ENCODE peak calls at places on chromosomes 4 and X, in five cellular contexts. Y is GM06990, H is KG1, M is AG20443, J is RKO. Z is an unnamed sample.

GRCh38 chr4:44670466-44671199 is 7.6 kb upstream of the GUF1 start:
- DNase-seq in Y (no peak), H (no peak), M (no peak), J (no peak), Z (no peak)

GRCh38 chr4:55468724-55469123 is 73.0 kb downstream of the TMEM165 start:
- DNase-seq in Y (no peak), H (no peak), M (peak), J (peak), Z (no peak)

GRCh38 chrX:31272472-31272775 is 200.6 kb upstream of the FTHL17 start:
- DNase-seq in Y (no peak), H (no peak), M (no peak), J (no peak), Z (no peak)

GRCh38 chr4:65521666-65522065 is 148.6 kb downstream of the EPHA5 start:
- DNase-seq in Y (no peak), H (no peak), M (no peak), J (no peak), Z (no peak)

GRCh38 chr4:3338976-3339531 is 46.2 kb downstream of the RGS12 start:
- DNase-seq in Y (no peak), H (no peak), M (no peak), J (no peak), Z (no peak)

GRCh38 chrX:139204576-139204902 is 326.0 kb upstream of the F9 start:
- DNase-seq in Y (no peak), H (no peak), M (no peak), J (no peak), Z (no peak)

GRCh38 chr4:184400891-184401290 is 73.5 kb downstream of the IRF2 start:
- DNase-seq in Y (no peak), H (no peak), M (no peak), J (no peak), Z (no peak)

GRCh38 chr4:159593651-159594050 is 490.8 kb downstream of the RAPGEF2 start:
- DNase-seq in Y (no peak), H (no peak), M (no peak), J (no peak), Z (no peak)

GRCh38 chr4:109410776-109411175 is 22.8 kb upstream of the SEC24B start:
- DNase-seq in Y (no peak), H (no peak), M (no peak), J (no peak), Z (no peak)

GRCh38 chr4:169144061-169144600 is 126.6 kb downstream of the SH3RF1 start:
- DNase-seq in Y (no peak), H (no peak), M (no peak), J (no peak), Z (no peak)

GRCh38 chr4:138834029-138834428 is 181.6 kb upstream of the NOCT start:
- DNase-seq in Y (no peak), H (no peak), M (no peak), J (no peak), Z (no peak)

GRCh38 chr4:153467154-153467896 is 1.2 kb downstream of the TMEM131L start:
- DNase-seq in Y (peak), H (no peak), M (peak), J (peak), Z (peak)

GRCh38 chrX:22021721-22022120 is 10.4 kb upstream of the PHEX start:
- DNase-seq in Y (no peak), H (no peak), M (no peak), J (no peak), Z (no peak)

GRCh38 chrX:84339507-84340364 is 151.7 kb upstream of the RPS6KA6 start:
- DNase-seq in Y (peak), H (no peak), M (peak), J (peak), Z (no peak)

GRCh38 chr4:158861766-158862165 is 92.9 kb downstream of the FNIP2 start:
- DNase-seq in Y (no peak), H (no peak), M (no peak), J (no peak), Z (no peak)

GRCh38 chr4:86014599-86014998 is 345.3 kb downstream of the MAPK10 start:
- DNase-seq in Y (peak), H (no peak), M (no peak), J (no peak), Z (no peak)

GRCh38 chr4:25861951-25862410 is 807 bp downstream of the SEL1L3 start:
- DNase-seq in Y (peak), H (peak), M (peak), J (peak), Z (peak)

GRCh38 chr4:898869-899555 is 33.1 kb downstream of the GAK start:
- DNase-seq in Y (no peak), H (no peak), M (no peak), J (no peak), Z (no peak)

GRCh38 chrX:150416469-150416868 is 53.4 kb downstream of the MAMLD1 start:
- DNase-seq in Y (no peak), H (no peak), M (no peak), J (no peak), Z (no peak)

GRCh38 chrX:154785711-154786110 is 19.6 kb downstream of the MPP1 start:
- DNase-seq in Y (no peak), H (no peak), M (no peak), J (no peak), Z (no peak)

GRCh38 chr4:107988763-107989035 is 990 bp upstream of the HADH start:
- DNase-seq in Y (no peak), H (no peak), M (no peak), J (no peak), Z (no peak)

GRCh38 chr4:169404959-169405358 is 134.2 kb upstream of the SH3RF1 start:
- DNase-seq in Y (no peak), H (no peak), M (peak), J (no peak), Z (no peak)

GRCh38 chr4:89249313-89249712 is 58.3 kb downstream of the GPRIN3 start:
- DNase-seq in Y (no peak), H (no peak), M (no peak), J (no peak), Z (no peak)

GRCh38 chr4:145881991-145882390 is 56.6 kb downstream of the ZNF827 start:
- DNase-seq in Y (no peak), H (no peak), M (no peak), J (no peak), Z (peak)

GRCh38 chr4:56828784-56829535 is 7.5 kb upstream of the SPINK2 start:
- DNase-seq in Y (peak), H (no peak), M (no peak), J (no peak), Z (no peak)

GRCh38 chr4:112765317-112765989 is 128.5 kb downstream of the LARP7 start:
- DNase-seq in Y (peak), H (no peak), M (peak), J (peak), Z (no peak)